ENCODE peak calls at places on chromosomes 11 and 22, in five cellular contexts. W, X, F, P and J are unnamed samples.
A peak's percentile ranks its signal among the peaks of the same experiment; 100 is the strongest.

GRCh38 chr11:107562647-107563208 is 2.8 kb downstream of the ALKBH8 start:
- DNase-seq in W (peak; percentile 95), X (peak; percentile 51), F (no peak), P (no peak), J (no peak)

GRCh38 chr11:93131709-93132108 is 66.1 kb downstream of the SLC36A4 start:
- DNase-seq in F (no peak), X (no peak), W (no peak), P (no peak), J (no peak)

GRCh38 chr11:1293619-1294015 is 15.8 kb downstream of the TOLLIP start:
- DNase-seq in X (no peak), P (no peak), F (no peak), W (no peak), J (peak; percentile 34)

GRCh38 chr22:21726650-21727049 is 8.9 kb downstream of the YPEL1 start:
- DNase-seq in F (no peak), W (no peak), P (peak; percentile 89), X (no peak), J (no peak)

GRCh38 chr11:73553266-73553665 is 44.6 kb downstream of the FAM168A start:
- DNase-seq in F (no peak), P (no peak), X (no peak), W (no peak), J (no peak)

GRCh38 chr11:75514596-75514995 is 11.1 kb downstream of the GDPD5 start:
- DNase-seq in W (no peak), P (no peak), X (no peak), F (no peak), J (no peak)

GRCh38 chr11:35629914-35630313 is 11.7 kb downstream of the FJX1 start:
- DNase-seq in X (peak; percentile 98), F (no peak), P (no peak), W (peak; percentile 97), J (no peak)

GRCh38 chr22:29870574-29870973 is 12.4 kb upstream of the MTMR3 start:
- DNase-seq in X (no peak), F (no peak), W (peak; percentile 61), P (no peak), J (no peak)

GRCh38 chr22:25777870-25778269 is 35.9 kb downstream of the MYO18B start:
- DNase-seq in W (peak; percentile 50), P (no peak), F (no peak), X (peak; percentile 58), J (no peak)

GRCh38 chr11:113350646-113351045 is 36.3 kb downstream of the TTC12 start:
- DNase-seq in F (no peak), W (no peak), X (no peak), P (no peak), J (no peak)

GRCh38 chr22:42820075-42820763 is 36.9 kb downstream of the ARFGAP3 start:
- DNase-seq in X (peak; percentile 90), P (no peak), W (peak; percentile 82), F (no peak), J (no peak)

GRCh38 chr22:17980638-17981051 is 43.7 kb downstream of the MICAL3 start:
- DNase-seq in P (no peak), W (no peak), X (peak; percentile 47), F (peak; percentile 32), J (no peak)

GRCh38 chr11:76189682-76190081 is 16.6 kb downstream of the WNT11 start:
- DNase-seq in F (no peak), W (no peak), P (no peak), X (no peak), J (no peak)

GRCh38 chr11:115691030-115691429 is 186.8 kb upstream of the CADM1 start:
- DNase-seq in F (no peak), P (no peak), W (no peak), X (no peak), J (no peak)

GRCh38 chr22:49969751-49970527 is 9.4 kb downstream of the PIM3 start:
- DNase-seq in X (no peak), W (no peak), P (peak; percentile 25), F (peak; percentile 24), J (peak; percentile 78)

GRCh38 chr22:32482708-32483107 is 8.1 kb downstream of the FBXO7 start:
- DNase-seq in P (no peak), W (peak; percentile 69), F (no peak), X (no peak), J (no peak)

GRCh38 chr22:45072322-45072903 is 62.6 kb upstream of the PHF21B start:
- DNase-seq in X (peak; percentile 48), F (no peak), P (peak; percentile 90), W (peak; percentile 88), J (no peak)

GRCh38 chr22:36331912-36332622 is 55.7 kb downstream of the MYH9 start:
- DNase-seq in F (peak; percentile 78), X (peak; percentile 70), W (no peak), P (no peak), J (peak; percentile 77)

GRCh38 chr11:19441752-19442553 is 201.2 kb upstream of the E2F8 start:
- DNase-seq in F (peak; percentile 51), W (peak; percentile 97), P (no peak), X (peak; percentile 93), J (no peak)

DNA sequence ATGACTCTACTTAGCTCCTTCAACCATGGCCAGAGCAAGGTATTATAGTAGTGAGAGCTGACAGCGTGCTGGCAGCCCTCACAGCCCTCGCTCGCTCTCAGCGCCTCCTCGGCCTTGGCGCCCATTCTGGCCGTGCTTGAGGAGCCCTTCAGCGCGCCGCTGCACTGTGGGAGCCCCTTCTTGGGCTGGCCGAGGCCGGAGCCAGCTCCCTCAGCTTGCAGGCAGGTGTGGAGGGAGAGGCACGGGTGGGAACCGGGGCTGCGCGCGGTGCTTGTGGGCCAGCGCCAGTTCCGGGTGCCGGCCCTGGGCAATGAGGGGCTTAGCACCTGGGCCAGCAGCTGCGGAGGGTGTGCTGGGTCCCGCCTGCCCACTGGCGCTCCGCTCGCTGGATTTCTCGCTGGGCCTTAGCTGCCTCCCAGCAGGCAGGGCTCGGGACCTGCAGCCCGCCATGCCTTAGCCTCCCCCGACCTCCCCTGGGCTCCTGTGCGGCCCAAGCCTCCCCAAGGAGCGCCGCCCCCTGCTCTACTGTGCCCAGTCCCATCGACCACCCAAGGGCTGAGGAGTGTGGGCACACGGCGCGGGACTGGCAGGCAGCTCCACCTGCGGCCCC is 63.1 kb downstream of the SPATA19 start:
- DNase-seq in P (no peak), F (no peak), X (no peak), W (no peak), J (no peak)
- H3K9me3 ChIP-seq in P (no peaks in the 10 kb centered on the region), F (no peaks in the 10 kb centered on the region), X (no peaks in the 10 kb centered on the region), W (peaks cover 2% of the 10 kb centered on the region), J (no peaks in the 10 kb centered on the region)

GRCh38 chr11:10750838-10751580 is at the start of gene CTR9:
- DNase-seq in X (peak; percentile 93), W (peak; percentile 94), F (peak; percentile 94), P (peak; percentile 96), J (peak; percentile 99)
- TF ChIP-seq CTCF in X (no peak), W (no peak), F (peak; percentile 20), P (no peak), J (no peak)

GRCh38 chr22:48505891-48506290 is 1321.8 kb downstream of the BRD1 start:
- DNase-seq in F (no peak), W (no peak), P (no peak), X (no peak), J (no peak)

GRCh38 chr22:48507595-48508350 is 1319.9 kb downstream of the BRD1 start:
- DNase-seq in X (no peak), F (no peak), W (no peak), P (no peak), J (no peak)

GRCh38 chr22:48504519-48505140 is 1323.0 kb downstream of the BRD1 start:
- DNase-seq in F (no peak), X (no peak), P (no peak), W (no peak), J (no peak)

GRCh38 chr22:48507171-48507570 is 1320.5 kb downstream of the BRD1 start:
- DNase-seq in P (no peak), F (no peak), X (no peak), W (no peak), J (peak; percentile 51)

GRCh38 chr22:48506506-48507145 is 1321.0 kb downstream of the BRD1 start:
- DNase-seq in W (no peak), X (no peak), F (no peak), P (no peak), J (peak; percentile 69)
- H3K9me3 ChIP-seq in W (peaks cover 46% of the 10 kb centered on the region), X (no peaks in the 10 kb centered on the region), F (no peaks in the 10 kb centered on the region), P (no peaks in the 10 kb centered on the region), J (no peaks in the 10 kb centered on the region)

GRCh38 chr11:44456544-44457270 is 108.8 kb upstream of the CD82 start:
- DNase-seq in F (no peak), X (no peak), W (no peak), P (no peak), J (no peak)
- TF ChIP-seq CTCF in F (no peak), X (no peak), W (peak; percentile 48), P (peak; percentile 53), J (no peak)

DNA sequence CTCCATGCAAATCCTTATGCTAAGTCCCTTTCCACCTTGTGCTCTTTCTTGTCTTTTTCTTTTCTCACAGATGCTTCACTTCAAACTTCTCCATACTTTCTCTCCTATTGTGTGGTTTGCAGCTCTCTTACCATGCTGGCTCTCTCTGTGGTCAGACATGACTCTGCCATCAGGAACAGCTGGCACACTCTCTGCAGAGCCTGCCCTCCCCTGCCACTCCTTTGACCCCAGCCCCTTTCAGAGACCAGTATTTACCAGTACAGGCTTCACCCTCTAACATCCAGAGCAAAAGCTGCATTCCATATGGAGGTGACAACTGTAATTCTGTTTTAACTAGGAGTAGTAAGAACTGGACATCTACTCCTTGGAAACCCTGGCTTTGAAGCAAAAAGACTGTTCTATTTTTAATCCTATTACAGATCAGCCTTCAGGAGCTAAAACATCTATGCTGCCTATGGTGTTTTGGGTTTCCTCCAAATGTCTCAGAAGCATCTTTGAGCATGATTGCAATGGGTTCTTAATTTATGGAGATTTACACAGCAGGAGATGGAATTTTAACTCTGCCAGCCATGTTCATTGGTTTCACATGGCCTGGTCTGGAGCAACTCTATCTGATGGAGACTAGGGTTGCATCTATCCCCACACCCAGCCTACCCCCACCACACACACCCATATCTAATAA is 386.8 kb upstream of the FAT3 start:
- DNase-seq in X (no peak), P (no peak), F (no peak), W (no peak), J (no peak)
- H3K9me3 ChIP-seq in X (no peaks in the 10 kb centered on the region), P (no peaks in the 10 kb centered on the region), F (no peaks in the 10 kb centered on the region), W (no peaks in the 10 kb centered on the region), J (no peaks in the 10 kb centered on the region)

GRCh38 chr11:61657566-61657965 is 22.6 kb upstream of the DAGLA start:
- DNase-seq in X (no peak), P (no peak), F (no peak), W (peak; percentile 45), J (no peak)

GRCh38 chr11:61654397-61654829 is 25.8 kb upstream of the DAGLA start:
- DNase-seq in X (no peak), F (peak; percentile 43), P (no peak), W (no peak), J (peak; percentile 62)

GRCh38 chr11:61656347-61657077 is 23.7 kb upstream of the DAGLA start:
- DNase-seq in X (no peak), P (no peak), F (no peak), W (no peak), J (no peak)

GRCh38 chr11:61659413-61660196 is 20.6 kb upstream of the DAGLA start:
- DNase-seq in X (no peak), W (no peak), F (no peak), P (no peak), J (no peak)
- TF ChIP-seq CTCF in X (no peak), W (no peak), F (no peak), P (peak; percentile 54), J (no peak)

DNA sequence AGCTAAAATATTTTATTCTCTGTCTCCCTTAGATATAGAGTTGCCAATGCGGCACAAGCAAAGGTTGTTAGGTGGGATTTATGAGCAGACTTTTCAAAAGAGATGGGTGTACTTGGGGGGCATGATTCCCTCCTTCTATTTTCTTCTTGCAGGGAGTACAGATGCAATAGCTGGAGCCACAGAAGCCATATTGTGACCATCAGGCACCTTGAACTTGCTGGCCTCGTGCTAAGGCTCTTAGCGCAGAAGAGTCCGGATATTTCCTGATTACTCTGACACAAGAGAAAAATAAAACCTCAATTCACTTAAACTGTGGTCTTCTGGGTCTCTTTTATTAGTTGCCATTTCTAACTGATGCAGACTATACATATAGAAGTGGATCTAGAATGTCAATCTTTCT is 547.4 kb downstream of the MIAT start:
- DNase-seq in W (no peak), X (no peak), F (no peak), P (no peak), J (no peak)
- H3K9me3 ChIP-seq in W (no peaks in the 10 kb centered on the region), X (no peaks in the 10 kb centered on the region), F (no peaks in the 10 kb centered on the region), P (no peaks in the 10 kb centered on the region), J (no peaks in the 10 kb centered on the region)